ENCODE peak calls at places on chromosomes 11 and 22, in ten cellular contexts. H is mucosa of gallbladder; C is NAMALWA; X is GM12865; M is astrocyte of the hippocampus; J is activated effector memory CD4-positive, alpha-beta T cell treated with Interleukin-2 at 50 U/mL for 16 hours; O is mucosa of descending colon; G is psoas muscle; S is A549; V is T-helper 1 cell. F is an unnamed sample.

GRCh38 chr11:95067828-95068244 is 1.1 kb downstream of the SRSF8 start:
- DNase-seq in G (no peak), C (no peak), O (peak), H (no peak), M (no peak), X (no peak), J (no peak), S (no peak), V (no peak), F (no peak)

GRCh38 chr11:1652442-1652777 is 22.8 kb downstream of the KRTAP5-5 start:
- DNase-seq in C (no peak), S (no peak), J (no peak), G (no peak), O (no peak), X (no peak), H (no peak), M (no peak), V (no peak), F (no peak)

GRCh38 chr11:28090052-28090749 is 17.8 kb downstream of the KIF18A start:
- DNase-seq in V (no peak), J (no peak), S (no peak), C (no peak), M (no peak), X (no peak), H (no peak), G (no peak), O (no peak), F (no peak)

GRCh38 chr11:78189851-78190250 is 1.1 kb downstream of the USP35 start:
- DNase-seq in X (peak), G (no peak), V (no peak), O (no peak), H (no peak), S (no peak), J (no peak), C (peak), M (no peak), F (no peak)

GRCh38 chr11:64437426-64437825 is 78.5 kb downstream of the RPS6KA4 start:
- DNase-seq in G (no peak), C (no peak), J (no peak), S (no peak), H (no peak), O (no peak), M (no peak), V (no peak), X (no peak), F (no peak)

GRCh38 chr22:19892925-19893324 is 38.3 kb upstream of the GNB1L start:
- DNase-seq in M (no peak), C (no peak), O (no peak), V (no peak), S (no peak), G (no peak), H (no peak), X (no peak), J (no peak), F (no peak)

GRCh38 chr11:128379587-128380279 is 207.6 kb downstream of the ETS1 start:
- DNase-seq in J (no peak), S (no peak), G (no peak), V (no peak), X (no peak), M (no peak), O (no peak), C (no peak), H (no peak), F (no peak)

GRCh38 chr11:120108785-120109168 is 29.1 kb downstream of the TRIM29 start:
- DNase-seq in V (no peak), X (no peak), H (no peak), G (no peak), M (no peak), J (no peak), O (no peak), C (no peak), S (no peak), F (peak)

GRCh38 chr22:42299586-42300285 is 29.3 kb upstream of the TCF20 start:
- DNase-seq in G (no peak), H (peak), O (no peak), X (peak), M (peak), J (peak), S (no peak), C (peak), V (peak), F (peak)

GRCh38 chr22:41057076-41057475 is 35.3 kb upstream of the EP300 start:
- DNase-seq in O (no peak), C (no peak), H (no peak), V (no peak), J (no peak), M (no peak), S (no peak), G (no peak), X (no peak), F (no peak)

GRCh38 chr11:75849917-75850316 is 34.9 kb downstream of the UVRAG start:
- DNase-seq in V (no peak), O (no peak), X (no peak), H (no peak), G (no peak), C (no peak), J (no peak), S (peak), M (no peak), F (peak)

GRCh38 chr11:1741741-1742140 is 8.7 kb downstream of the IFITM10 start:
- DNase-seq in M (no peak), H (no peak), G (no peak), C (no peak), J (no peak), O (no peak), V (no peak), X (no peak), S (no peak), F (no peak)

GRCh38 chr22:39021552-39022250 is 774 bp downstream of the APOBEC3D start:
- DNase-seq in O (no peak), M (no peak), H (no peak), S (no peak), X (no peak), C (no peak), G (no peak), J (no peak), V (no peak), F (no peak)

GRCh38 chr11:58003591-58003990 is 20.1 kb upstream of the OR9Q1 start:
- DNase-seq in J (no peak), G (no peak), S (no peak), X (no peak), V (no peak), C (no peak), M (no peak), O (no peak), H (no peak), F (no peak)

GRCh38 chr11:44627911-44628729 is 62.7 kb downstream of the CD82 start:
- DNase-seq in V (no peak), O (peak), G (peak), H (peak), S (no peak), C (no peak), M (peak), J (no peak), X (peak), F (no peak)

GRCh38 chr22:37782340-37783168 is 25.2 kb upstream of the GCAT start:
- DNase-seq in C (no peak), H (no peak), X (no peak), M (no peak), O (no peak), J (no peak), V (no peak), S (no peak), G (no peak), F (no peak)

GRCh38 chr11:72750086-72750485 is 2.1 kb downstream of the ARAP1 start:
- DNase-seq in S (no peak), O (no peak), J (no peak), H (no peak), X (no peak), M (no peak), G (peak), V (no peak), C (no peak), F (no peak)

GRCh38 chr11:36015806-36016205 is 71.9 kb downstream of the LDLRAD3 start:
- DNase-seq in O (no peak), X (no peak), V (no peak), C (no peak), H (no peak), M (peak), S (no peak), J (no peak), G (peak), F (no peak)

GRCh38 chr22:37211075-37211852 is 1.0 kb downstream of the SSTR3 start:
- DNase-seq in C (no peak), M (no peak), J (no peak), G (peak), V (no peak), O (no peak), X (no peak), S (no peak), H (no peak), F (no peak)

GRCh38 chr22:25554321-25555088 is 10.0 kb upstream of the GRK3 start:
- DNase-seq in M (no peak), X (no peak), H (no peak), O (no peak), G (no peak), S (no peak), V (no peak), C (no peak), J (no peak), F (no peak)

GRCh38 chr11:79342686-79343085 is 98.1 kb downstream of the TENM4 start:
- DNase-seq in O (no peak), S (no peak), X (no peak), M (no peak), G (no peak), H (no peak), C (no peak), V (no peak), J (no peak), F (no peak)

GRCh38 chr11:96186806-96187205 is 156.2 kb downstream of the MAML2 start:
- DNase-seq in C (no peak), S (no peak), M (no peak), H (no peak), J (no peak), V (no peak), O (no peak), G (no peak), X (no peak), F (no peak)